ENCODE peak calls at places on chromosomes 12 and 14, in ten cellular contexts. U, L, P, E, K, I, C, N, W and V are unnamed samples.

GRCh38 chr12:31914927-31915326 is 44.3 kb upstream of the RESF1 start:
- DNase-seq in U (no peak), L (no peak), P (no peak), E (no peak), K (no peak), I (no peak), C (no peak), N (no peak), W (no peak), V (no peak)

GRCh38 chr12:105166736-105167135 is 59.2 kb downstream of the WASHC4 start:
- DNase-seq in U (no peak), L (no peak), P (no peak), E (no peak), K (peak; percentile 72), I (no peak), C (no peak), N (no peak), W (peak; percentile 11), V (peak; percentile 2)

GRCh38 chr12:47377414-47378221 is 297.9 kb upstream of the AMIGO2 start:
- DNase-seq in U (peak; percentile 97), L (peak; percentile 97), P (peak; percentile 85), E (peak; percentile 91), K (peak; percentile 99), I (no peak), C (no peak), N (peak; percentile 16), W (peak; percentile 100), V (peak; percentile 98)

GRCh38 chr12:113244015-113244983 is 23.0 kb downstream of the TPCN1 start:
- DNase-seq in U (peak; percentile 68), L (peak; percentile 75), P (no peak), E (peak; percentile 40), K (no peak), I (peak; percentile 94), C (peak; percentile 53), N (no peak), W (no peak), V (no peak)

GRCh38 chr14:68639518-68640292 is 153.2 kb downstream of the ZFP36L1 start:
- DNase-seq in U (no peak), L (no peak), P (no peak), E (no peak), K (no peak), I (no peak), C (peak; percentile 10), N (no peak), W (no peak), V (no peak)

GRCh38 chr12:2120982-2121758 is 68.4 kb downstream of the CACNA1C start:
- DNase-seq in U (no peak), L (no peak), P (no peak), E (no peak), K (no peak), I (no peak), C (no peak), N (no peak), W (no peak), V (no peak)

GRCh38 chr12:57899010-57899662 is 42.2 kb upstream of the ATP23 start:
- DNase-seq in U (peak; percentile 47), L (peak; percentile 59), P (no peak), E (no peak), K (peak; percentile 75), I (no peak), C (peak; percentile 46), N (no peak), W (peak; percentile 77), V (no peak)

GRCh38 chr12:93978553-93978952 is 169.8 kb upstream of the PLXNC1 start:
- DNase-seq in U (no peak), L (no peak), P (no peak), E (no peak), K (peak; percentile 88), I (no peak), C (no peak), N (no peak), W (peak; percentile 93), V (peak; percentile 86)

DNA sequence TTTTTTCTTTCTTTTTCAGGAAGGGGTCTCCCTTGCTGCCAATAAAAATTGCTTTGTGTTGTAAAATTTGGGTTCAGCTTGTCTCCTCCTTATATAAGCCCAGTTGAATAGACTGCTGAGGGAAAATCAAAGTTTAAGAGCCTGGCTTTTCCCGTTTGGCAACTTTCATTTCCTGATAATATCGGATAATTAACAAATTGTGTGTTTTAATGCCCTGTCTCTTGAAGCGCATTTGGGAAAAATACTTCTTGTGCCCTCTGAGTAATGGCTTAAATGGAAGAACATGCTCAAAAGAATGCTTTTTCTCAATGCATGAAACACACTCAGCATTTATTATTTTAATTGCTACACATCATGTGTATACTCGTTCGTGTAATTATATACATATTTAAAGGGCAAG is 198.0 kb upstream of the DCN start:
- DNase-seq in U (no peak), L (peak; percentile 46), P (no peak), E (no peak), K (no peak), I (no peak), C (no peak), N (no peak), W (no peak), V (no peak)
- H3K4me3 ChIP-seq in U (peak overlapping the region; percentile 66), L (no peak overlapping the region), P (peak overlapping the region; percentile 68), E (peak overlapping the region; percentile 39), K (no peak overlapping the region), I (no peak overlapping the region), C (no peak overlapping the region), N (no peak overlapping the region), W (no peak overlapping the region), V (no peak overlapping the region)

GRCh38 chr14:54369343-54369742 is 27.5 kb upstream of the CDKN3 start:
- DNase-seq in U (no peak), L (no peak), P (no peak), E (no peak), K (no peak), I (no peak), C (no peak), N (no peak), W (no peak), V (no peak)

GRCh38 chr14:54364555-54365415 is 32.0 kb upstream of the CDKN3 start:
- DNase-seq in U (peak; percentile 49), L (peak; percentile 86), P (peak; percentile 31), E (no peak), K (peak; percentile 39), I (peak; percentile 56), C (no peak), N (no peak), W (peak; percentile 85), V (peak; percentile 73)

GRCh38 chr14:54362759-54363437 is 33.9 kb upstream of the CDKN3 start:
- DNase-seq in U (no peak), L (peak; percentile 18), P (no peak), E (no peak), K (no peak), I (no peak), C (peak; percentile 64), N (no peak), W (no peak), V (no peak)

GRCh38 chr14:54370323-54371125 is 26.3 kb upstream of the CDKN3 start:
- DNase-seq in U (no peak), L (no peak), P (no peak), E (no peak), K (no peak), I (no peak), C (peak; percentile 53), N (no peak), W (no peak), V (no peak)

GRCh38 chr14:54366726-54367707 is 29.8 kb upstream of the CDKN3 start:
- DNase-seq in U (no peak), L (peak; percentile 69), P (no peak), E (no peak), K (peak; percentile 89), I (peak; percentile 6), C (peak; percentile 86), N (no peak), W (peak; percentile 71), V (peak; percentile 57)
- TF ChIP-seq CTCF in U (peak; percentile 18), L (peak; percentile 67), P (peak; percentile 17), E (peak; percentile 35), K (peak; percentile 90), I (peak; percentile 49), C (peak; percentile 81), N (peak; percentile 87), W (peak; percentile 58), V (peak; percentile 87)

DNA sequence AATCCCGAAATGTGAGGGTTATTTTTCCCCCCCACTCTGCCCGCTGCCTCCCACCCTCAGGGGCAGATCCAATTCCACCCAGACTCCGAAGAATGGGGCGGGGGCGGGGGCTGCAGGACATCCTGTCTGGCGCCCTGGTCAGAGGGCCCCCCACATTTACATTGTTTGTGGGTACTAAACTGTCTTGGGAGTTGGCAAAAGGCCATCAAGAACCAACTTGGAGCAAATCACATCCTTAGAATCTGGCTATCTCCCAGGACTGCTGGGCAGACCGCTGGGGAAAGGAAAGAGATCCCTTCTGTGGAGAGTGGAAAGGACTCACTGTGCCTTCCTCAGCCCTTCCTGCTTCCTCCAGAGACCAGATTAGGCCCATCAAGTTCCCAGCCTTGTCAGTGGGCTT is 2.4 kb downstream of the EMP1 start:
- DNase-seq in U (peak; percentile 28), L (peak; percentile 70), P (no peak), E (no peak), K (peak; percentile 34), I (no peak), C (no peak), N (no peak), W (peak; percentile 68), V (no peak)
- H3K4me3 ChIP-seq in U (peak overlapping the region; percentile 65), L (peak overlapping the region; percentile 85), P (peak overlapping the region; percentile 73), E (peak overlapping the region; percentile 50), K (peak overlapping the region; percentile 80), I (peak overlapping the region; percentile 30), C (no peak overlapping the region), N (no peak overlapping the region), W (peak overlapping the region; percentile 97), V (peak overlapping the region; percentile 76)

GRCh38 chr12:52697058-52697582 is 6.2 kb downstream of the KRT77 start:
- DNase-seq in U (no peak), L (no peak), P (no peak), E (no peak), K (no peak), I (no peak), C (no peak), N (peak; percentile 28), W (no peak), V (no peak)

GRCh38 chr12:52695039-52695438 is 8.3 kb downstream of the KRT77 start:
- DNase-seq in U (no peak), L (no peak), P (no peak), E (no peak), K (no peak), I (no peak), C (no peak), N (no peak), W (no peak), V (no peak)

GRCh38 chr12:52698634-52699340 is 4.5 kb downstream of the KRT77 start:
- DNase-seq in U (no peak), L (no peak), P (no peak), E (no peak), K (no peak), I (no peak), C (no peak), N (no peak), W (no peak), V (no peak)

GRCh38 chr12:52699373-52699772 is 4.0 kb downstream of the KRT77 start:
- DNase-seq in U (no peak), L (no peak), P (no peak), E (no peak), K (no peak), I (no peak), C (no peak), N (no peak), W (no peak), V (no peak)

DNA sequence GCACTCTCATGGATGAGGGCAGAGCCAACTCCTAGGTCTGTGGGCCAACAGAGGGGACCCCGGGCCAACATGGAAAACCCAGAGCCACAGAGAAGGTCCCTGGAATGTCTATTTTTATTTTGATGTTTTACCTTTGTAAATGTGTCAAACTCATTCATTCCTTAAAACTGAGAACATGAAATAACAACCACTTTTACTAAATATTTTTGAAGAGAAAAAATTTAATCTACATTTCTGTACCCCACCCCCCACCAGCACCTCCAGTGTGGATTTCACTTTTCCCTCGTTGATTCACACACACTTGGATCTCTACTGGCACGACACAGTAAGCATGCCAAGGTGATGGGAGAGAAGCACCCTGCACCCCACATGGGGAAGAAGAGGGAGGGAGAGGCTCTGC is 6.7 kb downstream of the KRT77 start:
- DNase-seq in U (no peak), L (no peak), P (no peak), E (no peak), K (no peak), I (no peak), C (no peak), N (no peak), W (no peak), V (no peak)
- TF ChIP-seq CTCF in U (no peak), L (no peak), P (no peak), E (no peak), K (no peak), I (no peak), C (no peak), N (no peak), W (no peak), V (no peak)